ENCODE peak calls at places on chromosomes 6 and 20, in four cellular contexts. F is PC-9, D is heart left ventricle, A is neural progenitor cell. N is an unnamed sample.

GRCh38 chr20:63319164-63320040 is 26.4 kb downstream of the COL20A1 start:
- DNase-seq in F (no peak), D (no peak), A (no peak), N (no peak)

GRCh38 chr6:149138093-149138492 is 179.4 kb upstream of the TAB2 start:
- DNase-seq in F (no peak), D (no peak), A (no peak), N (no peak)

GRCh38 chr20:63455568-63455859 is 16.9 kb downstream of the KCNQ2 start:
- DNase-seq in F (no peak), D (no peak), A (no peak), N (no peak)

GRCh38 chr6:143252961-143253360 is 192.3 kb downstream of the AIG1 start:
- DNase-seq in F (no peak), D (no peak), A (no peak), N (no peak)

GRCh38 chr6:30325150-30325872 is 1.4 kb upstream of the TRIM39 start:
- DNase-seq in F (no peak), D (no peak), A (peak; percentile 1), N (no peak)

GRCh38 chr6:127737009-127737486 is 160.1 kb downstream of the C6orf58 start:
- DNase-seq in F (peak; percentile 56), D (peak; percentile 26), A (peak; percentile 70), N (no peak)

GRCh38 chr20:57934007-57934805 is 224.4 kb upstream of the PMEPA1 start:
- DNase-seq in F (no peak), D (no peak), A (no peak), N (no peak)

GRCh38 chr20:14996883-14997672 is 659.7 kb upstream of the FLRT3 start:
- DNase-seq in F (no peak), D (no peak), A (no peak), N (no peak)

GRCh38 chr6:7604003-7604402 is 14.0 kb downstream of the SNRNP48 start:
- DNase-seq in F (no peak), D (peak; percentile 35), A (no peak), N (no peak)

GRCh38 chr6:88380618-88381288 is 214.6 kb upstream of the CNR1 start:
- DNase-seq in F (no peak), D (no peak), A (peak; percentile 13), N (no peak)

GRCh38 chr6:80639243-80639642 is 532.8 kb downstream of the BCKDHB start:
- DNase-seq in F (no peak), D (no peak), A (no peak), N (no peak)

GRCh38 chr6:116971959-116972358 is 94.9 kb downstream of the RFX6 start:
- DNase-seq in F (no peak), D (peak; percentile 18), A (peak; percentile 56), N (no peak)

GRCh38 chr20:58091810-58092209 is 136.6 kb downstream of the ANKRD60 start:
- DNase-seq in F (no peak), D (no peak), A (no peak), N (no peak)

GRCh38 chr6:105099371-105099770 is 80.4 kb downstream of the POPDC3 start:
- DNase-seq in F (peak; percentile 8), D (no peak), A (no peak), N (no peak)

GRCh38 chr20:18705490-18705889 is 108.1 kb upstream of the SCP2D1 start:
- DNase-seq in F (no peak), D (no peak), A (no peak), N (no peak)

GRCh38 chr20:13857304-13857703 is 72.5 kb downstream of the NDUFAF5 start:
- DNase-seq in F (no peak), D (peak; percentile 74), A (no peak), N (no peak)

GRCh38 chr6:11926594-11927407 is 85.3 kb upstream of the HIVEP1 start:
- DNase-seq in F (no peak), D (no peak), A (no peak), N (no peak)

GRCh38 chr6:143283887-143284640 is 166.4 kb downstream of the ADAT2 start:
- DNase-seq in F (no peak), D (no peak), A (no peak), N (no peak)

GRCh38 chr6:27575594-27576361 is 102.9 kb upstream of the ZNF184 start:
- DNase-seq in F (no peak), D (no peak), A (no peak), N (no peak)

GRCh38 chr6:125670586-125670985 is 78.8 kb upstream of the HEY2 start:
- DNase-seq in F (peak; percentile 30), D (peak; percentile 50), A (peak; percentile 38), N (no peak)

GRCh38 chr6:82298012-82298411 is 50.5 kb upstream of the IBTK start:
- DNase-seq in F (peak; percentile 87), D (no peak), A (no peak), N (no peak)

GRCh38 chr20:37251836-37252477 is 9.7 kb downstream of the GHRH start:
- DNase-seq in F (no peak), D (no peak), A (peak; percentile 91), N (no peak)

GRCh38 chr20:48069626-48070025 is 284.3 kb upstream of the SULF2 start:
- DNase-seq in F (no peak), D (no peak), A (no peak), N (no peak)

GRCh38 chr6:24340998-24341934 is 16.6 kb downstream of the DCDC2 start:
- DNase-seq in F (peak; percentile 82), D (no peak), A (no peak), N (no peak)

GRCh38 chr6:110564703-110565421 is 88.4 kb upstream of the SLC22A16 start:
- DNase-seq in F (no peak), D (no peak), A (no peak), N (no peak)

DNA sequence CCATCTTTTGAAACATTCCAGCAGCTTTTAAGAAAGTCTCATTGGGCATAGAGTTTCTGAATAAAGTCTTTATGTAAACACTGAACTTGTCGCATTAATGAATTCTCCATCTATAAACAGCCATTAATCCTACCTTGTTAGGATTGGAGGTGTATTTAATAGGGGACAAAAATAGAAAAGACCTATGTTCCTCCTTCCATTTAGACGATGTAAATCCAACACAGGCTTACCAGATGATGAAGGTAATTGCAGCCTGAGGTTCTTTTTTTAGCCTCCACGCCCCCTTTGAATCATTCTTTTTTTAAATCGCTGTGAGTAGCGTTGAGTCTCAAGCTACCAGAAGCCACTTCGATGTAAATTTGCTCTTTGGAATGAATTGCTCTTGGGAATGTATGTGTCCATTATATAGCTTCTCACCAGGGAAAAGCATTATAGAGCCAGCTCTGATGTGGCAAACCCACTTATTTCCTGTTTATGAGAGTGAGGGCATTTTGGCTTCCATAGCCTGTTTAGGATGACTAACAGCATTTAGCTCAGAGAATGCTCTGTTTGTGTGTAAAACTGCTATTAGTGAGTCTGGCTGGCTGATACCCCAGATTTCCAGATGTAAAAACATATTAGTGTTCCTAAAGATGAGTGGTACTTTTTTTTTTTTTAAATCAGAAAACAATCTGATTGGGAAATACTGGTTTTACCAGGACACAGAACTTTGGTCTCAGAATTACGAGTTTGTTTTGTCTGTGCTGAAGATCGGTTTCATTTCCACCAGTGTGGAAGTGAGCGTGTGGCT is 74.9 kb upstream of the CLDN20 start:
- DNase-seq in F (peak; percentile 43), D (no peak), A (no peak), N (peak; percentile 21)
- H3K4me3 ChIP-seq in F (no peak overlapping the region), D (no peak overlapping the region), A (no peak overlapping the region), N (peak overlapping the region; percentile 30)

GRCh38 chr6:22657341-22657985 is 88.1 kb downstream of the HDGFL1 start:
- DNase-seq in F (no peak), D (no peak), A (no peak), N (no peak)
- H3K9me3 ChIP-seq in F (no peaks in the 10 kb centered on the region), D (no peaks in the 10 kb centered on the region), A (no peaks in the 10 kb centered on the region), N (no peaks in the 10 kb centered on the region)

GRCh38 chr20:43716757-43717615 is 9.8 kb downstream of the GTSF1L start:
- DNase-seq in F (no peak), D (no peak), A (no peak), N (no peak)
- H3K27ac ChIP-seq in F (no peak overlapping the region), D (no peak overlapping the region), A (no peak overlapping the region), N (no peak overlapping the region)

GRCh38 chr6:25714765-25715164 is 39.8 kb upstream of the SLC17A4 start:
- DNase-seq in F (no peak), D (no peak), A (no peak), N (no peak)

GRCh38 chr6:25713802-25714201 is 40.7 kb upstream of the SLC17A4 start:
- DNase-seq in F (no peak), D (no peak), A (no peak), N (no peak)

GRCh38 chr6:25710287-25710686 is 44.3 kb upstream of the SLC17A4 start:
- DNase-seq in F (no peak), D (no peak), A (no peak), N (no peak)

GRCh38 chr6:25717856-25718740 is 36.4 kb upstream of the SLC17A4 start:
- DNase-seq in F (no peak), D (no peak), A (peak; percentile 38), N (peak; percentile 46)

GRCh38 chr6:25715794-25716193 is 38.7 kb upstream of the SLC17A4 start:
- DNase-seq in F (no peak), D (no peak), A (no peak), N (no peak)
- H3K4me3 ChIP-seq in F (no peak overlapping the region), D (no peak overlapping the region), A (no peak overlapping the region), N (no peak overlapping the region)

GRCh38 chr6:57328074-57328473 is 10.6 kb downstream of the PRIM2 start:
- DNase-seq in F (no peak), D (no peak), A (no peak), N (no peak)
- H3K9me3 ChIP-seq in F (peaks cover 20% of the 10 kb centered on the region), D (peaks cover 46% of the 10 kb centered on the region), A (peaks cover 8% of the 10 kb centered on the region), N (no peaks in the 10 kb centered on the region)

DNA sequence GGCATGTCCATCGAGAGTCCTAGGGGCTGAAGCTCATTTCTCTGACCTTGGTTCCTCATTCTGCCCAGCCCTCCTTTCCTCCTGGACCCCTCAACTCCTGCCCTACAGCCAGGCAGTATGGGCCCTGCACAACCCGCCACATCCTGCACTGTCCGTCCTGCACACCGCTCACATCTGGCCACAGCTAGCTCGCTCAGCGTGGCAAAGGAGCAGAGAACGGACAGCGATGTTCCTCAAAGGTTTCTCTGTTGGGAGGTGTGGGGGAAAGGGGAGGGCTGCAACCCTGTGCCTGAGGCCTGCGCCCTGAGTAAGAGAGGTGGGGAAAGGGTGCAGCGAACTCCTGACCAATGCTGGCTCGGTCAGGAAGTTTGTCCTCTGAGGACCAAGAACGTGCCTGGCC is 90.1 kb downstream of the PXDC1 start:
- DNase-seq in F (no peak), D (no peak), A (no peak), N (no peak)
- H3K27ac ChIP-seq in F (no peak overlapping the region), D (no peak overlapping the region), A (no peak overlapping the region), N (no peak overlapping the region)

GRCh38 chr6:131952886-131953509 is 1.8 kb upstream of the CCN2 start:
- DNase-seq in F (no peak), D (no peak), A (no peak), N (no peak)

GRCh38 chr6:131955876-131956275 is 4.7 kb upstream of the CCN2 start:
- DNase-seq in F (no peak), D (no peak), A (no peak), N (no peak)

GRCh38 chr6:131954099-131954774 is 3.1 kb upstream of the CCN2 start:
- DNase-seq in F (no peak), D (no peak), A (no peak), N (no peak)

GRCh38 chr6:131954775-131955107 is 3.6 kb upstream of the CCN2 start:
- DNase-seq in F (peak; percentile 42), D (peak; percentile 43), A (no peak), N (peak; percentile 28)

DNA sequence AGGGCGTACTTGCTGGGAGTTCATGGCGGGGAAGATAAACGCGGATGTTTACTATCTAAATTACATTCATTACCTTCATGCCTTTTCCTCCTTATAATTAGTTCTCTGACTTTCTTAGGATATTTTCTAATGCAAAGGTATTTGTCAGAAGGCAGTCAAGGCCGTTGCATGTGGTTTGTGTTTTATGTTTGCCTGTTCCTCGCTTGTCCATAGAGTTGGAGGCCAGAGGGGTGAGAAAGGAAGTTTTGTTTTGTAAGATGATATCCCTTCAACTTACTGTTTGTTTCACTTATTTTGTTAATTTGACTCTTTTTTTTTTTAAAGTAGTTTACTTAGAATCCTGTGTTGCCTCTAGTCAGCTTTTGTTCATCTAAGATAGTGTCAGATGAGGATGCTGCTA is 4.0 kb upstream of the CCN2 start:
- DNase-seq in F (no peak), D (no peak), A (no peak), N (no peak)
- H3K4me3 ChIP-seq in F (no peak overlapping the region), D (peak overlapping the region; percentile 27), A (no peak overlapping the region), N (no peak overlapping the region)